ENCODE peak calls at places on chromosomes 13 and 19, in six cellular contexts. R, L, Z, U, D and K are unnamed samples.

GRCh38 chr13:111954681-111955411 is 112.1 kb upstream of the SOX1 start:
- DNase-seq in R (no peak), L (no peak), Z (peak), U (peak), D (no peak), K (no peak)

GRCh38 chr13:87669379-87669978 is 1.7 kb upstream of the SLITRK5 start:
- DNase-seq in R (peak), L (no peak), Z (no peak), U (no peak), D (no peak), K (no peak)

GRCh38 chr13:50744261-50744660 is 99.2 kb downstream of the DLEU7 start:
- DNase-seq in R (no peak), L (no peak), Z (no peak), U (no peak), D (no peak), K (no peak)

GRCh38 chr13:113083402-113084061 is 22.1 kb upstream of the F7 start:
- DNase-seq in R (no peak), L (peak), Z (no peak), U (no peak), D (peak), K (no peak)

GRCh38 chr13:35953537-35954206 is 177.5 kb downstream of the DCLK1 start:
- DNase-seq in R (peak), L (peak), Z (peak), U (peak), D (peak), K (peak)

GRCh38 chr19:46732172-46732938 is 13.5 kb upstream of the FKRP start:
- DNase-seq in R (no peak), L (no peak), Z (no peak), U (no peak), D (no peak), K (no peak)

GRCh38 chr19:23002690-23003422 is at the start of gene ZNF728:
- DNase-seq in R (no peak), L (peak), Z (no peak), U (no peak), D (peak), K (peak)

GRCh38 chr13:50119593-50119992 is 104.3 kb downstream of the KCNRG start:
- DNase-seq in R (no peak), L (no peak), Z (no peak), U (no peak), D (no peak), K (no peak)

GRCh38 chr13:52921194-52921593 is 72.8 kb upstream of the PCDH8 start:
- DNase-seq in R (peak), L (no peak), Z (no peak), U (no peak), D (no peak), K (no peak)

GRCh38 chr19:45087531-45087930 is 5.4 kb upstream of the PPP1R37 start:
- DNase-seq in R (no peak), L (no peak), Z (no peak), U (no peak), D (no peak), K (no peak)

GRCh38 chr13:29589967-29590366 is 5.5 kb downstream of the SLC7A1 start:
- DNase-seq in R (no peak), L (no peak), Z (no peak), U (no peak), D (no peak), K (no peak)

GRCh38 chr19:3055741-3056453 is 6.4 kb downstream of the TLE5 start:
- DNase-seq in R (no peak), L (no peak), Z (peak), U (peak), D (peak), K (no peak)

GRCh38 chr19:13051581-13052165 is 51.0 kb downstream of the LYL1 start:
- DNase-seq in R (peak), L (no peak), Z (peak), U (peak), D (peak), K (peak)

GRCh38 chr13:52695856-52696255 is 43.2 kb downstream of the SUGT1 start:
- DNase-seq in R (peak), L (no peak), Z (no peak), U (no peak), D (no peak), K (no peak)

GRCh38 chr19:31135841-31136240 is 213.4 kb downstream of the TSHZ3 start:
- DNase-seq in R (no peak), L (no peak), Z (no peak), U (no peak), D (no peak), K (no peak)

GRCh38 chr13:112657850-112658445 is 31.9 kb upstream of the ATP11A start:
- DNase-seq in R (no peak), L (no peak), Z (no peak), U (no peak), D (no peak), K (no peak)

GRCh38 chr19:10568444-10568825 is 344 bp downstream of the CDKN2D start:
- DNase-seq in R (no peak), L (peak), Z (peak), U (peak), D (peak), K (peak)

GRCh38 chr13:45847554-45848224 is 3.9 kb downstream of the SIAH3 start:
- DNase-seq in R (no peak), L (no peak), Z (peak), U (no peak), D (peak), K (peak)

GRCh38 chr13:30634838-30635237 is 17.1 kb downstream of the USPL1 start:
- DNase-seq in R (no peak), L (no peak), Z (no peak), U (no peak), D (no peak), K (no peak)

GRCh38 chr19:10418281-10419199 is 1.8 kb upstream of the PDE4A start:
- DNase-seq in R (no peak), L (no peak), Z (no peak), U (peak), D (no peak), K (no peak)

GRCh38 chr13:36736119-36736726 is 62.4 kb downstream of the SERTM1 start:
- DNase-seq in R (peak), L (no peak), Z (peak), U (no peak), D (peak), K (peak)

GRCh38 chr13:75648446-75648845 is 12.3 kb downstream of the LMO7 start:
- DNase-seq in R (no peak), L (no peak), Z (no peak), U (no peak), D (no peak), K (no peak)

GRCh38 chr13:112973577-112973951 is 4.5 kb downstream of the MCF2L start:
- DNase-seq in R (no peak), L (peak), Z (no peak), U (no peak), D (peak), K (no peak)

GRCh38 chr13:37485766-37486165 is 112.8 kb downstream of the POSTN start:
- DNase-seq in R (no peak), L (no peak), Z (no peak), U (no peak), D (no peak), K (no peak)

GRCh38 chr13:42064259-42064658 is 15.8 kb downstream of the DGKH start:
- DNase-seq in R (no peak), L (no peak), Z (no peak), U (no peak), D (no peak), K (no peak)

GRCh38 chr13:76043882-76044281 is 407.8 kb downstream of the LMO7 start:
- DNase-seq in R (no peak), L (no peak), Z (no peak), U (no peak), D (no peak), K (no peak)

GRCh38 chr13:51614350-51614786 is 30.1 kb downstream of the WDFY2 start:
- DNase-seq in R (peak), L (peak), Z (no peak), U (no peak), D (peak), K (no peak)

GRCh38 chr13:97328222-97328790 is 105.7 kb upstream of the RAP2A start:
- DNase-seq in R (no peak), L (no peak), Z (no peak), U (no peak), D (no peak), K (no peak)

GRCh38 chr13:50130686-50131051 is 115.4 kb downstream of the KCNRG start:
- DNase-seq in R (no peak), L (no peak), Z (no peak), U (peak), D (peak), K (no peak)

GRCh38 chr19:33227242-33227650 is 1.6 kb upstream of the SLC7A10 start:
- DNase-seq in R (no peak), L (no peak), Z (no peak), U (no peak), D (no peak), K (no peak)

DNA sequence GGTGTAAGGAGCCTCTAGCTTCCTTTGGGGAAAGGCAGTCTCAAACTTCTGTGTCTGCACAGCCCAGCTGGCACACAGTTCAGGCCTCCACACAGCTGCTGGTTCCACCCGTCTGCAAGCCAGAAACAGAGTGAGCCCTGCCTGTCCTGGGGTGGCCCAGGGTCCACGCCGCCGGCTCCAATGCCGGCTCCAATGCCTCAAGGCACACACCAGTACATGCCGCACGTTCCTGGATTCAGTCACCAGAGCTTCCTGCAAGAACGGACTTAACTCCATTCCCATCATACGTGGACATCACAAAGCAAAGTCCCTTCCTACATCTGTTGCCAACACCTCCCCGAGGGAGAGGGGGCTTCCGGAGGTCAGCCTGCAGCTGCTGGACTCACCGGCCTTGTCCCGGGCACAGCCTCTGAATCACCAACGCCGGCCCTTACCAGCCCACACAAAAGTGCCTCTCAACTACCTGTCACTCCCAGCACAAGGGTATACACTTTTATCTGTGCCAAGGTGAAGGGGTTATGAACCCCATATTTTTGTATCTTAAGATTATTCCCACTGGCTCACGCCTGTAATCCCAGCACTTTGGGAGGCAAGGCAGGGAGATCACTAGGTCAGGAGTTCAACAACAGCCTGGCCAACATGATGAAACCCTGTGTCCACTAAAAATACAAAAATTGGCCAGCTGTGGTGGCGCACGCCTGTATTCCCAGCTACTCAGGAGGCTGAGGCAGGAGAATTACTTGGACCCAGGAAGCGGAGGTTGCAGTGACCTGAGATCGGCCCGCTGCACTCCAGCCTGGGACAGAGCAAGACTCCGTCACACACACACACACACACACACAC is 8.4 kb downstream of the SH3GL1 start:
- DNase-seq in R (no peak), L (no peak), Z (no peak), U (no peak), D (no peak), K (no peak)
- TF ChIP-seq POLR2AphosphoS5 in R (no peak), L (peak), Z (no peak), U (no peak), D (peak), K (peak)

DNA sequence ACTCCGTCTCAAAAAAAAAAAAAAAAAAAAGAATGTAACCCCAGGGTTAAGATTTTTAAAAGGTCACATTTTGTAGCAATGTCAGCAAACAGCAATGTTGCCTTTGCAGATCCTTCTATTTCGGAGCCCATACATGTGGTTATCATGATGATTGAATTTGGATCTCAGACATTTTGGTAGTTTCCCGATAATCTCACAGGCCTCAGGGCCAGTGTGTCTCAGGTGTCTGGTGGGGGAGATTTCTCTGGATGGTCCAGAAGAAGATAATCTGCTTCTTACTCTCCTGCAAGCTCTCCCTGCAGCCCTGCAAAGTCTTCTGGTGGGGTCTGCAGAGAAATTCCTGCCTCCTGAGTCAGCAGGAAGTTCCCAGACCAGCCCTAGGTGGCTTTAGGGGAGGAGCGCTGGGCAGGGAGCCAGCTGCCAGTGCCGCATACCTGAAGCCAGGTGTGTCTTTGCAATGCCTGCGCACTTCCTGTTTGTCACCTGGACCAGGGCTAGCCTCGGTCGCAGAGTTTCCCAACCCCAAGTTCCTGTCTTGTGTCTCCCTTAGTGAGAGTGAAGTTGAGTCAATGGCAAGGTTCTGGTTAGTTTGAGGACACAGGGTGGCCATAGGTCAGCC is 1.4 kb downstream of the SH2D3A start:
- DNase-seq in R (no peak), L (peak), Z (peak), U (peak), D (peak), K (no peak)
- H3K4me3 ChIP-seq in R (no peak), L (peak), Z (peak), U (peak), D (peak), K (no peak)

DNA sequence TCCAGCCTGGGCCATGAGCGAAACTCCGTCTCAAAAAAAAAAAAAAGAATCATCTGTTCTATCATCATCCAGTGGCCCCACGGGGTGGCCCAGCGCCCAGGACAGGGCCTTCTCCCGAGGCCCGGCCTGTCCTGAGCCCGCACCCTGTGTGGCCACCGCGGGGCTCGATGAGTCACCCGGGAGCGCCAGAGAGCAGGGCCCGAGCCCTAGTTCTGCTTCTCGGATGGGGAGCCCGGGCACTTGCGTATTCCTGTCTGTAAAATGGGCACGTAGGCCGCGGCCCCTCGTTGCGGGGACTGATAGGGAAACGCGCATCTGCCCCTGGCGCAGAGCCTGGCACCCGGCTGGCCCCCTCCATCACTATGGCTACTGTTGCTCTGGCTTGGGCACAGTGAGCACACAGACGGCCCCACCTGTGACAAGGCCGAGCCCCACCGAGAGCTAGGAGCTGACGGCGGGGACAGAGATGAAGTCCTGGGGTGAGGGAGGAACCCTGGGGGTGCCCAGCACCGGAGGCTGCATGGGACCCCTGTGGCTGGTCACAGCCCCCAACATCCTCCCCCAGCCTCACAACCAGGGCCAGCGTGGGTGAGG is 21.3 kb upstream of the UQCR11 start:
- DNase-seq in R (no peak), L (no peak), Z (no peak), U (no peak), D (no peak), K (no peak)
- TF ChIP-seq POLR2AphosphoS5 in R (no peak), L (no peak), Z (no peak), U (no peak), D (no peak), K (no peak)

DNA sequence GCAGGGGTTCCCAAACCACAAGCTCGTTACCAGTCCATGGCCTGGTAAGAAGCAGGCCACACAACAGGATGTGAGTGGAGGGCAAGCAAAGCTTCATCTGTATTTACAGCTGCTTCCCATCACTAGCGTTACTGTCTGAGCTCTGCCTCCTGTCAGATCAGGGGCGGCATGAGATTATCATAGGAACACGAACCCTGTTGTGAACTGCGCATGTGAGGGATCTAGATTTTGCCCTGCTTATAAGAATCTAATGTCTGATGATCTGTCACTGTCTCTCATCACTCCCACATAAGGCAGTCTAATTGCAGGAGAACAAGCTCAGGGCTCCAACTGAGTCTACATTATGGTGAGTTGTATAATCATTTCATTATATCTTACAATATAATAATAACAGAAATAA is 677.4 kb upstream of the SLITRK6 start:
- DNase-seq in R (no peak), L (no peak), Z (no peak), U (no peak), D (no peak), K (no peak)
- H3K4me3 ChIP-seq in R (no peak), L (no peak), Z (no peak), U (no peak), D (no peak), K (no peak)

DNA sequence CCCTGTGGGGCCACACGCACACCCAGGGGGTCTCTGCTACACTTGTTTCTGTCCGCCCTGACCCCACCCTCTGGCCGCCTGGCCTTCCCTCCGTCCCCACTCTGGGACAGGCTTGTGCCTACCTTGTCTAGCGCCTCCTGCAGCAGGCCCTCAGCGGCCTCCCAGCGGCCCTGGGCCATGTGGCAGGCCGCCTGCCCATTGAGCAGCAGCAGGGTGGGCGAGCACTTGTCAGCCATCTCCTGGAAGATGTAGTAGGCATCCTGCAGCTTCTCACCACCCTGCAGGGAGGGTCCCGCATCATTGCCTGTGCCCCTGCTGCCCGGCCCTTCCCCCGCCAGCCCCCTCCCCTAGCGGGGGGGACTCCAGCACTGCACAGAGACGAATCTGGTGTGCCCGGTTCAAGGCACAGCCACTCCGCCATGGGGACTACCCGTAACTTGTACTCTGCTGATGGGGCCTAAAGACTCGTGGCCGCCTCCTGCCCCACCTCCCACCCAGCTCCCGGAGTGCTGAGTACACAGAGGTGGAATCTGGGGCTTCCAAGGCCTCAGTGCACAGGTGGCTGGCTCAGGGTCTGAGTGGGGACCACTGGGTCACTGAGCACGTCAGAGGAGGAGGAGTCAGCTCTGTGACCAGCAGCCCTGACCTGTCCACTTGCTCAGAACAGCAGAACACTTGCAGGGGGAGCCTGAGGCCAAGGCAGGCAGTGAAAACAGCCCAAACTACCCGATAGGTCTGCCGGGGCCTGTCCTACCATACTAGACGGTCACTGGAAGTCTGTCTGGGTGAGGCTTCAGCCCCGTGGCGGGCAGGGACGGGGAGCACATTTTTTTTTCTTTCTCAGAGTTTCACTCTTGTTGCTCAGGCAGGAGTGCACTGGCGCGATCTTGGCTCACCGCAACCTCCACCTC is 7.4 kb upstream of the CERS1 start:
- DNase-seq in R (no peak), L (peak), Z (no peak), U (no peak), D (no peak), K (no peak)
- TF ChIP-seq POLR2AphosphoS5 in R (no peak), L (no peak), Z (no peak), U (no peak), D (no peak), K (no peak)

GRCh38 chr19:15453091-15453498 is 3.3 kb upstream of the WIZ start:
- DNase-seq in R (no peak), L (no peak), Z (no peak), U (no peak), D (no peak), K (no peak)
- H3K4me3 ChIP-seq in R (no peak), L (peak), Z (peak), U (peak), D (peak), K (peak)